ENCODE peak calls at places on chromosomes 2 and 18, in nine cellular contexts. F, Y, J, B, L, O, G, P and N are unnamed samples. For H3K9me3 and H3K36me3, the result is how much of the 10 kb centered on the place peaks cover.

GRCh38 chr18:58552057-58552461 is 76.8 kb downstream of the ALPK2 start:
- DNase-seq in Y (no peak), F (no peak), L (no peak), G (no peak), P (no peak), B (no peak), O (no peak), J (no peak), N (no peak)

GRCh38 chr2:165621086-165621560 is 151.6 kb downstream of the CSRNP3 start:
- DNase-seq in L (no peak), G (no peak), J (no peak), Y (peak), B (no peak), O (no peak), F (no peak), P (no peak), N (peak)

GRCh38 chr2:127097841-127098651 is 8.9 kb downstream of the BIN1 start:
- DNase-seq in J (no peak), G (no peak), Y (no peak), O (no peak), P (no peak), B (no peak), F (peak), L (no peak), N (no peak)

GRCh38 chr2:209579236-209579749 is 155.4 kb downstream of the MAP2 start:
- DNase-seq in L (no peak), J (no peak), P (no peak), Y (no peak), O (no peak), G (no peak), F (no peak), B (no peak), N (peak)

GRCh38 chr2:177625744-177626655 is 233.4 kb downstream of the AGPS start:
- DNase-seq in G (no peak), L (no peak), O (no peak), P (no peak), B (no peak), F (no peak), J (no peak), Y (no peak), N (no peak)

GRCh38 chr2:42142476-42143184 is 26.5 kb upstream of the EML4 start:
- DNase-seq in P (no peak), Y (no peak), L (no peak), G (no peak), F (peak), B (no peak), J (no peak), O (no peak), N (no peak)

GRCh38 chr18:3794537-3795348 is 344.8 kb downstream of the TGIF1 start:
- DNase-seq in J (no peak), L (no peak), Y (peak), F (no peak), P (peak), O (no peak), G (no peak), B (no peak), N (peak)

GRCh38 chr18:79644006-79644665 is 35.5 kb upstream of the CTDP1 start:
- DNase-seq in O (peak), Y (peak), P (peak), J (peak), F (peak), G (peak), L (peak), B (no peak), N (peak)

GRCh38 chr2:170247882-170248393 is 70.0 kb downstream of the MYO3B start:
- DNase-seq in O (no peak), J (no peak), P (no peak), F (no peak), G (no peak), L (no peak), Y (no peak), B (no peak), N (no peak)

GRCh38 chr2:239934571-239935171 is 90.5 kb downstream of the NDUFA10 start:
- DNase-seq in P (no peak), J (no peak), L (peak), O (peak), Y (peak), F (peak), G (peak), B (no peak), N (peak)

GRCh38 chr18:57223160-57223870 is 76.4 kb downstream of the BOD1L2 start:
- DNase-seq in O (no peak), P (no peak), Y (no peak), F (no peak), J (no peak), G (no peak), B (no peak), L (no peak), N (no peak)

GRCh38 chr2:113818382-113818951 is 62.0 kb upstream of the SLC35F5 start:
- DNase-seq in Y (peak), P (no peak), B (no peak), O (peak), L (no peak), F (peak), J (peak), G (no peak), N (peak)

GRCh38 chr18:9876867-9877654 is 8.7 kb upstream of the TXNDC2 start:
- DNase-seq in O (peak), L (no peak), B (no peak), P (no peak), J (no peak), Y (no peak), F (no peak), G (no peak), N (no peak)

GRCh38 chr2:195543063-195543462 is 114.0 kb upstream of the SLC39A10 start:
- DNase-seq in O (no peak), J (no peak), Y (no peak), F (no peak), B (no peak), L (no peak), P (no peak), G (no peak), N (no peak)

GRCh38 chr2:162182395-162182794 is 30.3 kb upstream of the GCG start:
- DNase-seq in F (no peak), Y (no peak), B (no peak), P (no peak), G (no peak), L (no peak), O (no peak), J (no peak), N (no peak)

GRCh38 chr2:40096360-40096759 is 317.3 kb upstream of the THUMPD2 start:
- DNase-seq in J (no peak), P (no peak), G (no peak), B (no peak), L (no peak), F (no peak), Y (no peak), O (no peak), N (no peak)

GRCh38 chr2:234495801-234496441 is 960 bp downstream of the ARL4C start:
- DNase-seq in Y (peak), F (peak), L (peak), O (no peak), J (no peak), B (no peak), P (no peak), G (peak), N (peak)

GRCh38 chr2:15159751-15160177 is 401.4 kb downstream of the NBAS start:
- DNase-seq in O (no peak), L (peak), J (peak), G (no peak), Y (no peak), F (no peak), P (peak), B (no peak), N (no peak)

GRCh38 chr18:23250893-23251656 is 115.8 kb downstream of the CABLES1 start:
- DNase-seq in L (no peak), B (no peak), P (no peak), O (peak), G (no peak), F (peak), Y (no peak), J (no peak), N (peak)

GRCh38 chr2:100381240-100381639 is 36.2 kb downstream of the CHST10 start:
- DNase-seq in B (no peak), Y (peak), L (peak), F (peak), O (peak), G (no peak), J (peak), P (peak), N (peak)

GRCh38 chr2:133303150-133303549 is 265.1 kb downstream of the NCKAP5 start:
- DNase-seq in L (no peak), P (no peak), Y (no peak), O (no peak), J (no peak), B (no peak), F (no peak), G (no peak), N (no peak)

GRCh38 chr18:6661692-6662415 is 67.7 kb upstream of the ARHGAP28 start:
- DNase-seq in J (no peak), O (no peak), L (no peak), P (no peak), G (no peak), F (no peak), Y (no peak), B (no peak), N (no peak)

GRCh38 chr2:219469186-219469724 is 29.4 kb upstream of the GMPPA start:
- DNase-seq in F (no peak), G (no peak), B (no peak), Y (no peak), L (no peak), J (no peak), P (peak), O (no peak), N (peak)

GRCh38 chr2:12819721-12820120 is 103.0 kb downstream of the TRIB2 start:
- DNase-seq in F (no peak), P (no peak), Y (no peak), J (no peak), O (no peak), B (no peak), G (no peak), L (no peak), N (no peak)

GRCh38 chr2:176560296-176560695 is 291.1 kb downstream of the MTX2 start:
- DNase-seq in Y (no peak), P (no peak), B (no peak), J (no peak), F (no peak), O (no peak), G (no peak), L (no peak), N (no peak)
- H3K4me3 ChIP-seq in Y (no peak), P (no peak), B (no peak), J (no peak), F (no peak), O (no peak), G (no peak), L (no peak), N (no peak)

DNA sequence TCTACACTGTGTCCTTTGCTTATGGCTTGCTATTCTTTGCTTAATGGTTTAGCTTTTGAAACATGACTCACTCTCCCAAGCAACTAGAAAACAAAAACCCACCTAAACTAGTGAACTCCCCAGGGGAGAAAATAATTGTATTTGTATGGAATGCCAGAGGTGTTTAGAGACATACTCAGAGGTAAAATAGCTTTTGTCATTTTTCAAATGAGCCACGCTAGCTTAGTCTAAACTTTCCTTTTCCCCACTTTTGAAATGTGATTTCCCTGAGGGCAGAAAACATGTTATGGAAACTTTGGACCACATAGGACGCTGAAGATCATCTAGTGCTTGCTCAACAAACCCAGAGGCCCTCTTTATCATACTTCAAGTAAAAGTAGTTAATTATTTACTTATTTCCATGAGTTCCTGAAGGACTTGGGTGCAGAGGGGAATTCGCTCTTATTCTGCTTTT is 16.5 kb upstream of the CYTIP start:
- DNase-seq in Y (no peak), J (no peak), P (no peak), G (no peak), B (no peak), L (no peak), F (no peak), O (no peak), N (no peak)
- H3K9me3 ChIP-seq in Y (under half), J (under half), P (under half), G (under half), B (under half), L (under half), F (under half), O (under half), N (under half)

GRCh38 chr2:120995656-120996190 is 260.1 kb downstream of the GLI2 start:
- DNase-seq in L (peak), Y (no peak), J (no peak), G (no peak), F (no peak), P (no peak), O (no peak), B (peak), N (no peak)
- H3K36me3 ChIP-seq in L (under half), Y (under half), J (under half), G (under half), F (under half), P (under half), O (under half), B (under half), N (under half)

DNA sequence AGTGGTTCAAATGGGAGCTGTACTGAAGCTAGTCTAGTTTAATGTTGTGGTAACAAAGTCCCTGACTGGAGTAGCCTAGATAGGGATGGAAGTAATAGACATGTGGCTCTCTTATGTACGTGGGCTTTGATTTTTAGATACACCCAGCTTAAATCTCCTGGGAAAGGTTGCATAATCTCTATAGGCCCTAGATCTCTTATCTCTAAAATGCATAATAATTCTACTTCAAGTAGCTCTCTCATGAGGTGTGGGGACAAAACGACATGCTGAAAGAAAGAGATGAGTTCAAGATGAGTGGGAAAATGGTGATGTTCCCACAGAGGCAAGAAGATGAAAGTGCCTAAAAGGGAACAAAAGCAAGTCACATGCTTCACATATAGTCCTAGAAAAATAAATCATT is 148.5 kb upstream of the ITGA4 start:
- DNase-seq in J (no peak), P (no peak), Y (no peak), B (no peak), O (no peak), F (no peak), L (no peak), G (no peak), N (no peak)
- H3K4me3 ChIP-seq in J (no peak), P (no peak), Y (no peak), B (no peak), O (no peak), F (peak), L (no peak), G (no peak), N (no peak)

GRCh38 chr2:16330012-16330411 is 335.6 kb downstream of the CYRIA start:
- DNase-seq in B (peak), Y (no peak), P (no peak), O (no peak), L (no peak), J (no peak), F (no peak), G (no peak), N (no peak)
- H3K9me3 ChIP-seq in B (under half), Y (under half), P (under half), O (under half), L (under half), J (under half), F (under half), G (under half), N (under half)

DNA sequence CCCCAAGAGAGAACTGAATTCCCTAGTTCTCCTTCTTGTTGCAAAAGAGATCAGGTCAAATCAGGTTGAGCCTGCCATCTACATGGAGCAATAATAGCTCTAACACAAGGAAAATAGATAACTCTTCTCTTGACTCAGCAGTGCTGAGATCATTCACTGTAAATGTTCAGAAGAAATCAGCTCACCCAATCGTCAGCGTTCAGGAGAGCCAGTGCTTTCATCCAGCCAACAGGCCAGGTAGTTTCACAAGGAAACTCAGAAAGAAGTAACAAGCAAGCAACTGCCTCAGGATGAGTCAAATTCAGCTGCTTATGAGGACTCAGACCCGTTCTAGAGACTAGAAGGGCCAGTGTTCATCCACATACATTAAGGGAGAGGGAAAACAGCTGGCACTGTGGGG is 5.9 kb downstream of the LMAN2L start:
- DNase-seq in G (no peak), O (no peak), B (no peak), P (no peak), Y (no peak), F (no peak), L (no peak), J (no peak), N (no peak)
- H3K36me3 ChIP-seq in G (under half), O (under half), B (under half), P (under half), Y (half or more), F (half or more), L (under half), J (under half), N (under half)

GRCh38 chr2:129870646-129871335 is 108.7 kb upstream of the RAB6C start:
- DNase-seq in Y (no peak), B (peak), J (no peak), F (no peak), P (no peak), G (no peak), L (no peak), O (no peak), N (no peak)
- H3K4me3 ChIP-seq in Y (no peak), B (no peak), J (no peak), F (no peak), P (no peak), G (no peak), L (no peak), O (no peak), N (no peak)

GRCh38 chr2:2827237-2827636 is 496.2 kb upstream of the MYT1L start:
- DNase-seq in G (no peak), B (no peak), P (no peak), J (no peak), F (no peak), O (no peak), Y (peak), L (peak), N (no peak)
- H3K9me3 ChIP-seq in G (under half), B (under half), P (under half), J (under half), F (under half), O (under half), Y (under half), L (under half), N (under half)